ENCODE peak calls at places on chromosomes 3 and 15, in seven cellular contexts. One of them, this sample, is unnamed. For H3K4me1, the result is how much of the 10 kb centered on the place peaks cover.

GRCh38 chr3:12579919-12580318 is 23.0 kb downstream of the MKRN2 start:
- DNase-seq in HCT116: no peak
- DNase-seq in GM23338: no peak
- DNase-seq in GM23248: peak
- DNase-seq in neural progenitor cell: no peak
- DNase-seq in hepatocyte: peak
- DNase-seq in PC-3: no peak
- DNase-seq in this sample: no peak

GRCh38 chr15:53208759-53209158 is 418.6 kb upstream of the ONECUT1 start:
- DNase-seq in HCT116: no peak
- DNase-seq in GM23338: no peak
- DNase-seq in GM23248: no peak
- DNase-seq in neural progenitor cell: no peak
- DNase-seq in hepatocyte: no peak
- DNase-seq in PC-3: no peak
- DNase-seq in this sample: no peak

GRCh38 chr15:40487816-40488682 is 17.3 kb downstream of the CHST14 start:
- DNase-seq in HCT116: no peak
- DNase-seq in GM23338: peak
- DNase-seq in GM23248: no peak
- DNase-seq in neural progenitor cell: no peak
- DNase-seq in hepatocyte: no peak
- DNase-seq in PC-3: no peak
- DNase-seq in this sample: no peak

GRCh38 chr15:74214324-74215021 is 11.9 kb upstream of the STRA6 start:
- DNase-seq in HCT116: no peak
- DNase-seq in GM23338: no peak
- DNase-seq in GM23248: no peak
- DNase-seq in neural progenitor cell: no peak
- DNase-seq in hepatocyte: no peak
- DNase-seq in PC-3: no peak
- DNase-seq in this sample: no peak

GRCh38 chr3:169999433-169999832 is 32.8 kb downstream of the SEC62 start:
- DNase-seq in HCT116: no peak
- DNase-seq in GM23338: no peak
- DNase-seq in GM23248: peak
- DNase-seq in neural progenitor cell: no peak
- DNase-seq in hepatocyte: no peak
- DNase-seq in PC-3: no peak
- DNase-seq in this sample: no peak

GRCh38 chr3:71031914-71032521 is 551.5 kb downstream of the FOXP1 start:
- DNase-seq in HCT116: no peak
- DNase-seq in GM23338: no peak
- DNase-seq in GM23248: no peak
- DNase-seq in neural progenitor cell: no peak
- DNase-seq in hepatocyte: no peak
- DNase-seq in PC-3: no peak
- DNase-seq in this sample: no peak

GRCh38 chr3:168002786-168003368 is 92.8 kb downstream of the GOLIM4 start:
- DNase-seq in HCT116: no peak
- DNase-seq in GM23338: no peak
- DNase-seq in GM23248: peak
- DNase-seq in neural progenitor cell: no peak
- DNase-seq in hepatocyte: peak
- DNase-seq in PC-3: peak
- DNase-seq in this sample: no peak

GRCh38 chr3:44355634-44356033 is 17.1 kb downstream of the TCAIM start:
- DNase-seq in HCT116: no peak
- DNase-seq in GM23338: no peak
- DNase-seq in GM23248: peak
- DNase-seq in neural progenitor cell: no peak
- DNase-seq in hepatocyte: peak
- DNase-seq in PC-3: peak
- DNase-seq in this sample: no peak

GRCh38 chr15:49610166-49610918 is 10.3 kb downstream of the FAM227B start:
- DNase-seq in HCT116: no peak
- DNase-seq in GM23338: peak
- DNase-seq in GM23248: peak
- DNase-seq in neural progenitor cell: no peak
- DNase-seq in hepatocyte: no peak
- DNase-seq in PC-3: no peak
- DNase-seq in this sample: no peak

GRCh38 chr15:55789066-55789660 is 46.2 kb upstream of the PRTG start:
- DNase-seq in HCT116: peak
- DNase-seq in GM23338: peak
- DNase-seq in GM23248: peak
- DNase-seq in neural progenitor cell: peak
- DNase-seq in hepatocyte: no peak
- DNase-seq in PC-3: peak
- DNase-seq in this sample: peak

GRCh38 chr15:100943074-100943473 is 23.9 kb downstream of the LRRK1 start:
- DNase-seq in HCT116: no peak
- DNase-seq in GM23338: no peak
- DNase-seq in GM23248: peak
- DNase-seq in neural progenitor cell: no peak
- DNase-seq in hepatocyte: no peak
- DNase-seq in PC-3: no peak
- DNase-seq in this sample: no peak

GRCh38 chr3:20769430-20769829 is 583.4 kb upstream of the SGO1 start:
- DNase-seq in HCT116: no peak
- DNase-seq in GM23338: no peak
- DNase-seq in GM23248: no peak
- DNase-seq in neural progenitor cell: no peak
- DNase-seq in hepatocyte: no peak
- DNase-seq in PC-3: no peak
- DNase-seq in this sample: no peak

GRCh38 chr3:172259191-172259590 is 189.1 kb downstream of the GHSR start:
- DNase-seq in HCT116: no peak
- DNase-seq in GM23338: no peak
- DNase-seq in GM23248: peak
- DNase-seq in neural progenitor cell: no peak
- DNase-seq in hepatocyte: no peak
- DNase-seq in PC-3: no peak
- DNase-seq in this sample: no peak

GRCh38 chr3:147354621-147355020 is 51.7 kb downstream of the ZIC4 start:
- DNase-seq in HCT116: no peak
- DNase-seq in GM23338: peak
- DNase-seq in GM23248: no peak
- DNase-seq in neural progenitor cell: peak
- DNase-seq in hepatocyte: no peak
- DNase-seq in PC-3: no peak
- DNase-seq in this sample: no peak

GRCh38 chr3:10228248-10228950 is 19.9 kb upstream of the TATDN2 start:
- DNase-seq in HCT116: no peak
- DNase-seq in GM23338: no peak
- DNase-seq in GM23248: peak
- DNase-seq in neural progenitor cell: no peak
- DNase-seq in hepatocyte: no peak
- DNase-seq in PC-3: peak
- DNase-seq in this sample: no peak

GRCh38 chr15:49121901-49122300 is 33.5 kb downstream of the COPS2 start:
- DNase-seq in HCT116: no peak
- DNase-seq in GM23338: no peak
- DNase-seq in GM23248: no peak
- DNase-seq in neural progenitor cell: no peak
- DNase-seq in hepatocyte: no peak
- DNase-seq in PC-3: no peak
- DNase-seq in this sample: no peak

DNA sequence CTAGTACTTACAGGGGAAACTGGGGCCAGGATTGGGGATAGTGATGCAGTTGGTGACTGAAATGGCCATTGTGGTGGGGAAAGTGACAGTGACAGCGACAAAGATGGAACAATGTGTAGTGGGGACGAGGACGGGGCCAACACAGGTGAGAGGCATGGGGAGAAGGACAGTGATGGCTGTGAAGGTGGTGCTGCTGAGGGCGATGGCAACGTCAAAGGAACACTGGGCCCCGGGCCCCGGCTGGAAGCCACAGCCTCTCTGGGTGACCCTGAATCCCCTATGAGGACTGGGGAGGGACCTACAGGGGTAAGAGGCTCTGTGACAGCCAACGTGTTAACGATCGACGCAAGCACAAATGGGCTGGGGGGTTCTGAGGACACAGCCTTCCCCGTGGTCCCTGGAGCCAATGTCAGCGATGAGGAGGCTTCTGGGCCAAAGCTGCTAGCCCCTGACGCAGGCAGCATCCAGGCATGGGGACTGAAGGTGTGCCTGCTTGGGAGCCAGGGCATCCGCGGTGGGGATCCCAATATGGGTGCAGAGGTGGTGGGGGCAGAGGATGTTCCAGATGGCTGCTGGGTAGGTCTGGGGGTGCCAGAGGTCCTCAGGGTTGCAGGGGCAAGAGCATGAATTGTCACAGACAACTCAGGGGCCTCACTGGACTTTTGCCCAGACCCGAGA is 25.2 kb upstream of the GOLGA6C start:
- DNase-seq in HCT116: no peak
- DNase-seq in GM23338: no peak
- DNase-seq in GM23248: no peak
- DNase-seq in neural progenitor cell: no peak
- DNase-seq in hepatocyte: no peak
- DNase-seq in PC-3: no peak
- DNase-seq in this sample: no peak
- TF ChIP-seq EZH2phosphoT487 in HCT116: no peak
- TF ChIP-seq EZH2phosphoT487 in GM23338: no peak
- TF ChIP-seq EZH2phosphoT487 in GM23248: no peak
- TF ChIP-seq EZH2phosphoT487 in neural progenitor cell: no peak
- TF ChIP-seq EZH2phosphoT487 in hepatocyte: no peak
- TF ChIP-seq EZH2phosphoT487 in PC-3: no peak
- TF ChIP-seq EZH2phosphoT487 in this sample: no peak

DNA sequence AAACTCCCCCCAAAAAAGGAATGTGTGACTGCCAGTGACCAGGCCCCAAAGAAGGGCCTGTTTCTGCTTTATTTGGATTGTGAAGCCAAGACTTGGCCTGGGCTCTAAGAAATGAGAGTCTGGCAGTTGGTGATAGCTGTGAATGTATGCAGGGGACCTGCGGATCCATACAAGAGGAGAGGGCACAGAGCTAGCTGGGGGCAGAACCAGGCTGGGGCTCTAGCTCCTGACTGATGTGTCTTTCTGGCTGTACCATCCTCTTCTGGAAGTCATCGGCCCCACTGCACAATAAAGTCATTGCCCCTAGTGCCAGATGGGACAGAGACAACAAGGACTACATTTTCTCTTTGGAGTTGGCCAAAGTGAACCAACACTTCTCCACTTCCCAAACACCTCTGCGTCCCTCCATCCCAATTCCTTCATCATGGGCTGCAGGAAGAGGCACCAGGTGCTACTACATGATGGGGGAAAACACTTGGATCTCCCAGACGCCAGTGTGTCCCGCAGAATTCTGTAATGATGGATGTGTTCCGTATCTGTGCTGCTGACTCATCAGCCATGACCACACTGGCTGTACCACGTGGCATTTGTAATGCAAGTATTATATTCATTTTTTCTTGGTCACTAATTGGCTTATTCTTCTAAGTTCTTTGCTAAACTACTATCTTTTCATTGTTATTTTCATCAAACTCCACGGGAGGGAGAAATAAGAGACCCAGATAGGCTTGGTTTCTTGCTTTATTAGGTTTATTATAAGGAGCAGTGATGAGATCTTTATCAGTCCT is 1.7 kb upstream of the PLA2G4F start:
- DNase-seq in HCT116: no peak
- DNase-seq in GM23338: no peak
- DNase-seq in GM23248: peak
- DNase-seq in neural progenitor cell: no peak
- DNase-seq in hepatocyte: no peak
- DNase-seq in PC-3: peak
- DNase-seq in this sample: no peak
- H3K4me1 ChIP-seq in HCT116: under half
- H3K4me1 ChIP-seq in GM23338: under half
- H3K4me1 ChIP-seq in GM23248: under half
- H3K4me1 ChIP-seq in neural progenitor cell: under half
- H3K4me1 ChIP-seq in hepatocyte: under half
- H3K4me1 ChIP-seq in PC-3: under half
- H3K4me1 ChIP-seq in this sample: under half

GRCh38 chr3:42264399-42265058 is 1.5 kb downstream of the CCK start:
- DNase-seq in HCT116: no peak
- DNase-seq in GM23338: peak
- DNase-seq in GM23248: peak
- DNase-seq in neural progenitor cell: no peak
- DNase-seq in hepatocyte: no peak
- DNase-seq in PC-3: no peak
- DNase-seq in this sample: no peak
- TF ChIP-seq EZH2 in HCT116: no peak
- TF ChIP-seq EZH2 in GM23338: no peak
- TF ChIP-seq EZH2 in GM23248: peak
- TF ChIP-seq EZH2 in neural progenitor cell: peak
- TF ChIP-seq EZH2 in hepatocyte: no peak
- TF ChIP-seq EZH2 in PC-3: no peak
- TF ChIP-seq EZH2 in this sample: no peak

DNA sequence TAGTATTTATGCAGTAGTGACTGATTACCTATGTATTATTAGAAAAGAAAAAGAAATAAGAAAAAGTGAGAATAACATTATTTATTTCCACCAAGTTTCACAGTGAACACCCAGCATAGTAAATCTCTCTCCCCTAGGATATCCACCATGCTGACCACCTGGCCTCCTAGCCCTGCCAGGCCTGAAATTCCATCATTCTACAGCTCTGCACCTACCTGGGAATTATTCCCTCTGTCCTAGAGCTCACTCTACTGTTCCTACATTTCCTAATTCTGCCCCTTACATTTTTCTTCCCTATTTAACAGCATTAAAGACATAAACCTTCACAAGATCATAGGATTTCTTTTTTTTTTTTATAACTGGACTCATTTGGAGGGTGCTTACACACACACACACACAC is 525.3 kb upstream of the PPP2R3A start:
- DNase-seq in HCT116: no peak
- DNase-seq in GM23338: no peak
- DNase-seq in GM23248: no peak
- DNase-seq in neural progenitor cell: no peak
- DNase-seq in hepatocyte: no peak
- DNase-seq in PC-3: no peak
- DNase-seq in this sample: no peak
- TF ChIP-seq EZH2phosphoT487 in HCT116: no peak
- TF ChIP-seq EZH2phosphoT487 in GM23338: no peak
- TF ChIP-seq EZH2phosphoT487 in GM23248: no peak
- TF ChIP-seq EZH2phosphoT487 in neural progenitor cell: no peak
- TF ChIP-seq EZH2phosphoT487 in hepatocyte: no peak
- TF ChIP-seq EZH2phosphoT487 in PC-3: no peak
- TF ChIP-seq EZH2phosphoT487 in this sample: no peak

DNA sequence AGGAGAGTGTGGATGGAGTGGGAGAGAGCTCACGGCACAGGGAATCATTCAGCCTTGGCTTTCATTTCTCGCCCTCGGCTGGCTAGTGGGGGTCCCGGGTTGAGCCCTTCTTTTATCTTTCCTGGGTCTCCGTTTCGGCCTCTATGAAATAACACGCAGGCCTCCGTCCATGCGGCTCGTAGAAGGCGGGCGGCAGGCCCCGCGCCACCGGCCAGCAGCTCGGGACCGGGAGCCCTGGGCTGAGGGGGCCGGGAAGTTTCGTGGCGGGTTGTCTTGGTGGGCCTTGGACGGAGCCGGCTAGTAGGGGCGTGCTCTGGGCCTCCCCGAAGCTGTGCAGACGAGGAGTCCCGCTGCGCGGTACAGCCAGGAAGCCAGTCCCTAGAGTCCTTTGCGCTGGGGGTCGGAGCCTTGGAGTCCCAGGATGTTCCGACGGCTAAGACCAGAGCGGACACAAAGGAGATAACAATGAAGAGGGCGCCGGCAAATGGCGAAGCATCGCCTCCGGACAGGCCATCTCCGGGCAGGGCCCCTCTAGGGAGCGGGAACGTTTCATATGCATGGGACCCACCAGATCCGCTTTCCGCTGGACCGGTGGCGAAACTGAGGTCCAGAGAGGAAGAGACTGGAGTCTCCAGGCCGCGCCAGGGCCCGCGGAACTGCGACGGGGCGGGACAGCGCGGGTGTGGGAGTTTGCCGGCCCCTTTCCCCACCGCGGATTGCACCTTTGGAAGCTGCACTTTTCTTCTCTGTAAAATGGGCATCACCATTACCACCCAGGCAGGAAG is 4.3 kb downstream of the RNU6-1 start:
- DNase-seq in HCT116: no peak
- DNase-seq in GM23338: peak
- DNase-seq in GM23248: no peak
- DNase-seq in neural progenitor cell: peak
- DNase-seq in hepatocyte: no peak
- DNase-seq in PC-3: no peak
- DNase-seq in this sample: no peak
- H3K4me1 ChIP-seq in HCT116: under half
- H3K4me1 ChIP-seq in GM23338: under half
- H3K4me1 ChIP-seq in GM23248: under half
- H3K4me1 ChIP-seq in neural progenitor cell: under half
- H3K4me1 ChIP-seq in hepatocyte: under half
- H3K4me1 ChIP-seq in PC-3: under half
- H3K4me1 ChIP-seq in this sample: under half